ENCODE peak calls at places on chromosomes 5 and 9, in six cellular contexts. O is NCI-H2171; P is T-helper 17 cell; V is KBM-7; W is activated naive CD4-positive, alpha-beta T cell; K is T-cell. N is an unnamed sample.

GRCh38 chr5:142743677-142744441 is 26.3 kb upstream of the ARHGAP26 start:
- DNase-seq in K (no peak), W (no peak), O (no peak), V (no peak), P (no peak), N (no peak)

GRCh38 chr9:96008502-96009222 is 133.2 kb downstream of the ERCC6L2 start:
- DNase-seq in V (no peak), W (no peak), P (no peak), K (no peak), O (no peak), N (no peak)

GRCh38 chr5:170791325-170791954 is 7.9 kb downstream of the GABRP start:
- DNase-seq in K (no peak), O (no peak), W (no peak), V (peak), P (no peak), N (peak)

GRCh38 chr9:93346240-93347112 is 105.0 kb upstream of the FAM120A start:
- DNase-seq in O (no peak), V (no peak), W (no peak), P (no peak), K (no peak), N (no peak)

GRCh38 chr9:131636593-131636992 is 91.3 kb downstream of the PRRT1B start:
- DNase-seq in K (no peak), P (no peak), V (no peak), O (no peak), W (no peak), N (no peak)

GRCh38 chr5:6166698-6167394 is 211.5 kb downstream of the MED10 start:
- DNase-seq in V (no peak), W (no peak), O (no peak), P (no peak), K (no peak), N (no peak)

GRCh38 chr5:83026930-83027687 is 50.1 kb downstream of the TMEM167A start:
- DNase-seq in K (no peak), V (peak), W (no peak), O (no peak), P (no peak), N (peak)

GRCh38 chr5:167867281-167867680 is 424.2 kb upstream of the WWC1 start:
- DNase-seq in P (no peak), O (no peak), K (no peak), V (no peak), W (no peak), N (no peak)

GRCh38 chr5:126395198-126395597 is 28.0 kb upstream of the GRAMD2B start:
- DNase-seq in P (no peak), W (no peak), O (no peak), K (no peak), V (no peak), N (no peak)

GRCh38 chr5:170681013-170681433 is 102.5 kb upstream of the GABRP start:
- DNase-seq in K (peak), O (no peak), P (peak), V (peak), W (no peak), N (peak)